ENCODE peak calls at places on chromosomes 4 and X, in eight cellular contexts. C is BE2C, T is tibial nerve, A is upper lobe of right lung, Y is cardiac muscle cell, Z is heart left ventricle, R is uterus, J is left ventricle myocardium inferior. S is an unnamed sample. For H3K4me1, the result is how much of the 10 kb centered on the place peaks cover.

GRCh38 chr4:1479454-1479853 is 73.2 kb upstream of the NKX1-1 start:
- DNase-seq in A (peak), T (peak), Z (peak), J (no peak), Y (no peak), R (peak), C (no peak), S (peak)

GRCh38 chr4:113043591-113043990 is 5.9 kb upstream of the ANK2 start:
- DNase-seq in R (no peak), A (no peak), Z (no peak), J (no peak), T (no peak), C (no peak), Y (no peak), S (no peak)

GRCh38 chr4:119300072-119300387 is 21.9 kb downstream of the FABP2 start:
- DNase-seq in A (peak), R (peak), Z (peak), T (no peak), C (peak), Y (peak), J (peak), S (peak)

GRCh38 chr4:144712775-144713174 is 66.8 kb downstream of the HHIP start:
- DNase-seq in C (no peak), R (no peak), Z (no peak), Y (no peak), A (no peak), T (no peak), J (no peak), S (no peak)

GRCh38 chrX:109902665-109903064 is 100.2 kb upstream of the TMEM164 start:
- DNase-seq in J (no peak), C (no peak), R (no peak), T (no peak), Y (no peak), A (no peak), Z (no peak), S (no peak)

GRCh38 chr4:119752936-119753335 is 124.3 kb upstream of the PDE5A start:
- DNase-seq in Z (no peak), C (no peak), A (no peak), T (no peak), J (no peak), Y (no peak), R (no peak), S (no peak)

GRCh38 chr4:139887962-139888735 is 222.5 kb downstream of the MGST2 start:
- DNase-seq in C (peak), R (no peak), A (peak), Y (no peak), T (no peak), Z (no peak), J (no peak), S (no peak)

GRCh38 chr4:185839204-185839712 is 27.3 kb upstream of the SORBS2 start:
- DNase-seq in Z (peak), A (no peak), R (peak), T (no peak), J (peak), Y (peak), C (no peak), S (peak)

GRCh38 chr4:173237152-173237551 is 68.5 kb downstream of the GALNT7 start:
- DNase-seq in T (no peak), Y (no peak), A (no peak), Z (no peak), R (no peak), J (no peak), C (no peak), S (no peak)

GRCh38 chr4:118849867-118850812 is 14.2 kb upstream of the SEC24D start:
- DNase-seq in A (no peak), J (no peak), Z (no peak), T (no peak), R (no peak), Y (no peak), C (no peak), S (no peak)

GRCh38 chrX:42096262-42096939 is 173.0 kb upstream of the CASK start:
- DNase-seq in J (no peak), Z (no peak), T (no peak), C (no peak), R (no peak), A (peak), Y (no peak), S (no peak)

GRCh38 chrX:39877919-39878318 is 219.8 kb downstream of the BCOR start:
- DNase-seq in T (no peak), Y (no peak), Z (no peak), A (no peak), C (no peak), R (no peak), J (no peak), S (no peak)

GRCh38 chr4:16752150-16752549 is 146.3 kb downstream of the LDB2 start:
- DNase-seq in C (no peak), A (no peak), Z (no peak), J (no peak), T (no peak), R (no peak), Y (no peak), S (no peak)

GRCh38 chr4:130640583-130640982 is 1544.6 kb downstream of the C4orf33 start:
- DNase-seq in A (no peak), J (no peak), T (no peak), C (no peak), R (no peak), Z (no peak), Y (no peak), S (no peak)

GRCh38 chrX:53714580-53715335 is 28.2 kb upstream of the HUWE1 start:
- DNase-seq in T (no peak), J (no peak), Y (no peak), Z (no peak), C (no peak), A (peak), R (no peak), S (no peak)

GRCh38 chr4:38674206-38675144 is 10.5 kb downstream of the KLF3 start:
- DNase-seq in Y (peak), J (no peak), T (no peak), Z (no peak), A (no peak), R (no peak), C (no peak), S (no peak)

GRCh38 chr4:22869235-22869634 is 176.5 kb downstream of the GBA3 start:
- DNase-seq in C (no peak), R (no peak), Y (no peak), Z (no peak), T (no peak), J (no peak), A (no peak), S (no peak)

GRCh38 chr4:141210168-141210567 is 10.5 kb upstream of the ZNF330 start:
- DNase-seq in J (no peak), C (no peak), R (no peak), T (no peak), Y (no peak), Z (no peak), A (no peak), S (no peak)

GRCh38 chr4:57102050-57102564 is 8.1 kb downstream of the IGFBP7 start:
- DNase-seq in T (peak), Y (peak), J (peak), A (no peak), Z (no peak), C (peak), R (peak), S (peak)

GRCh38 chr4:94650129-94650495 is 107.6 kb upstream of the BMPR1B start:
- DNase-seq in T (no peak), R (no peak), J (no peak), Y (no peak), A (no peak), Z (no peak), C (no peak), S (no peak)

GRCh38 chrX:115949900-115950822 is 220.4 kb upstream of the AGTR2 start:
- DNase-seq in T (no peak), Z (no peak), C (peak), A (no peak), Y (no peak), R (peak), J (no peak), S (peak)

GRCh38 chr4:156778606-156779005 is 193.0 kb downstream of the PDGFC start:
- DNase-seq in R (no peak), J (no peak), A (no peak), T (no peak), Y (no peak), C (no peak), Z (no peak), S (no peak)

GRCh38 chr4:32061916-32062315 is 1341.7 kb downstream of the PCDH7 start:
- DNase-seq in A (no peak), R (no peak), C (no peak), Y (no peak), T (no peak), J (no peak), Z (peak), S (no peak)

GRCh38 chr4:154189346-154189745 is 302.3 kb downstream of the DCHS2 start:
- DNase-seq in J (no peak), Y (no peak), R (no peak), T (no peak), Z (no peak), A (no peak), C (no peak), S (no peak)

GRCh38 chr4:157075401-157075800 is 549 bp upstream of the GLRB start:
- DNase-seq in C (no peak), R (no peak), Z (no peak), A (no peak), J (no peak), Y (no peak), T (no peak), S (no peak)

GRCh38 chrX:53253293-53254020 is 27.9 kb downstream of the IQSEC2 start:
- DNase-seq in T (no peak), Y (no peak), Z (no peak), J (no peak), C (no peak), A (no peak), R (no peak), S (no peak)

GRCh38 chrX:13120017-13120416 is 75.6 kb upstream of the FAM9C start:
- DNase-seq in C (no peak), Z (no peak), Y (peak), R (no peak), J (no peak), T (no peak), A (no peak), S (no peak)

GRCh38 chr4:29081230-29081955 is 1638.8 kb upstream of the PCDH7 start:
- DNase-seq in C (no peak), J (no peak), A (no peak), Z (no peak), R (no peak), Y (no peak), T (no peak), S (no peak)

GRCh38 chr4:142721187-142721586 is 124.9 kb downstream of the INPP4B start:
- DNase-seq in Y (no peak), R (no peak), Z (no peak), J (no peak), C (no peak), A (no peak), T (no peak), S (no peak)

GRCh38 chr4:105257817-105258495 is 111.3 kb downstream of the TET2 start:
- DNase-seq in T (no peak), Y (no peak), R (no peak), C (no peak), Z (no peak), J (no peak), A (no peak), S (no peak)

GRCh38 chrX:33183366-33183765 is 28.0 kb downstream of the DMD start:
- DNase-seq in T (no peak), C (peak), A (no peak), R (peak), J (peak), Y (peak), Z (no peak), S (peak)

GRCh38 chr4:3673716-3674478 is 92.3 kb upstream of the ADRA2C start:
- DNase-seq in C (no peak), Z (peak), R (no peak), T (no peak), Y (no peak), A (peak), J (no peak), S (peak)

GRCh38 chrX:37594755-37595382 is 23.4 kb downstream of the LANCL3 start:
- DNase-seq in A (no peak), R (no peak), Y (no peak), Z (no peak), T (no peak), J (no peak), C (no peak), S (no peak)

GRCh38 chr4:113790478-113790877 is 28.9 kb upstream of the CAMK2D start:
- DNase-seq in Y (no peak), J (no peak), A (no peak), Z (no peak), T (no peak), C (no peak), R (no peak), S (no peak)

GRCh38 chr4:637536-637935 is 12.2 kb downstream of the PDE6B start:
- DNase-seq in J (no peak), T (no peak), Z (peak), C (no peak), Y (no peak), A (no peak), R (no peak), S (peak)

GRCh38 chrX:9816094-9816700 is 30.0 kb downstream of the SHROOM2 start:
- DNase-seq in J (no peak), Z (no peak), A (no peak), C (no peak), T (no peak), R (no peak), Y (no peak), S (no peak)

GRCh38 chr4:74456056-74456744 is 11.3 kb downstream of the AREG start:
- DNase-seq in T (no peak), Z (no peak), J (no peak), A (no peak), R (no peak), Y (no peak), C (no peak), S (no peak)

GRCh38 chrX:103464071-103464773 is 55.1 kb downstream of the RAB40A start:
- DNase-seq in T (peak), Y (peak), C (peak), J (no peak), R (no peak), Z (no peak), A (no peak), S (no peak)
- TF ChIP-seq CTCF in T (peak), Y (peak), C (peak), J (peak), R (peak), Z (no peak), A (peak), S (peak)

DNA sequence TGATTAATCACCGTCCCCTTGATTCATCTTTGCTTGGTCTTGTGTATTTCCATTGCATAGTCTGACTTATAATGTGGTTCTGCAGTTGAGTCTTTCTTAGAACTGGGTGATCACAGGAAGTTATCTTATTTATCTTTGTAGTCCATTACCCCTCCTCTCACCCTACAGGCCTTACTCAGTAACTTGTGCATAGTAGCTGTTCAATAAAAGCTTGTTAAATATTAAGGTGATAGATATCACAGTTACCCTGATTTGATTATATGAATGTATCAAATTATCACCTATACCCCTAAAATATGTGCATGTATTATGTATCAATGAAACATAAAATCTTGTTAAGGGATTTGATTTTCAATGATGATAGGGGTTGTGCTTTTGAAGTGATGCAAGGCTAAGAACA is 132.5 kb upstream of the LIMCH1 start:
- DNase-seq in J (no peak), Y (no peak), Z (no peak), T (no peak), A (no peak), C (no peak), R (no peak), S (no peak)
- H3K4me1 ChIP-seq in J (under half), Y (under half), Z (under half), T (under half), A (under half), C (under half), R (under half), S (under half)

GRCh38 chrX:147377728-147378127 is 534.0 kb upstream of the FMR1 start:
- DNase-seq in Z (no peak), C (no peak), Y (no peak), T (no peak), A (no peak), J (no peak), R (no peak), S (no peak)
- TF ChIP-seq CTCF in Z (no peak), C (no peak), Y (no peak), T (no peak), A (no peak), J (no peak), R (no peak), S (no peak)

GRCh38 chrX:44157858-44158257 is 184.7 kb upstream of the NDP start:
- DNase-seq in Y (no peak), A (no peak), T (no peak), Z (no peak), J (no peak), C (no peak), R (no peak), S (no peak)
- H3K4me1 ChIP-seq in Y (under half), A (under half), T (under half), Z (under half), J (under half), C (under half), R (under half), S (under half)

DNA sequence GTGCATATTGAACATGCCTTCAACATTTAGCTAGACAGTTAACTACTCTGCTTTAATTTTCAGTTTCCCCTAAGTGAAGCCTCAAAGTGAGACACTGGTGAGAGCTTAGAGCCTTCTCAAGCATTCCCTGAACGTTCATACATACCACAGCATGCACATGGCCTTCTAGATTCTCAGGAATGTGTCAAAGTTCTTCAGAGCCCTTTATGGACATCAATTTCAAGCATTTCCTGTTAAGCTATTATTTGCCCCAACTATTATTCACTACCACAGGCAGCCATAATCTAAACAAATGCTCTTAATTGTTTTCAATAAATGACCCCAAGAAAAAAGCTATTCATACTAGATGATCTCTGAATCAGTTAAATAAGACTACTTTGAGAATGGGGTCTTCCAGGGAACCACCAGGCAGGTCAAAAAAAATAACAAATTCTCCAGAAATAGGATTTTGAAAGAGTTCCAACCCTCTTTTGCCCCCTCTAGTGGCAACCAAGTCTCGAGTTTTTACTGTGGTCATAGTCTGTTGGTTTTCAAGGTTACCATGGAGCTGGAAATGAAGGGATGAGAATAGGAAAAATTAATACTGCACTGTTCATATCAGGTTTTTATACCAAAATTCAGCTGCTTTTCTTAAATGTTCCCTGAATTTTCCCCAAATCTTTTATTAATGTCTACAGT is 235.4 kb downstream of the RAB28 start:
- DNase-seq in C (no peak), Z (no peak), A (no peak), J (no peak), Y (no peak), T (no peak), R (no peak), S (no peak)
- TF ChIP-seq CTCF in C (peak), Z (peak), A (no peak), J (peak), Y (peak), T (no peak), R (no peak), S (no peak)

DNA sequence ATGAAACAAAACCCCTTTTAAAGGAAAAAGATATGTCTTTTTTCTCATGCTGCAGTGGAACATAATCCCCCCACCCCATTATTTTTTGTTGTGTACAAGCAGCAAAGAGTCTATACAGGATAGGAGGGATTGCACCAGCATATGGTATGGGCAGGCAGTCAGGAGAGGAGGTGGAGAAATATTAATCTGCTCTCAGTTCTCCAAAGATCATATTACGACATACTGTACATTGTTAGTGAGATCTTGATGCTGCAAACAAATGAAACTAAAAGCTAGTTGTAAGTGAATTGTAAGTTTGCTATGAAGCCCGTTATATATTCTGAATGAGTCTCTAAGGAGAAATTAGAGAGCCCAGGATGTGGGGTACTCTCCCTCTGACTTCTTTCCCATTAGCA is 75.3 kb downstream of the RAPGEF2 start:
- DNase-seq in Z (no peak), C (no peak), R (no peak), T (no peak), Y (no peak), A (no peak), J (no peak), S (no peak)
- H3K4me1 ChIP-seq in Z (half or more), C (under half), R (under half), T (under half), Y (half or more), A (half or more), J (half or more), S (under half)

DNA sequence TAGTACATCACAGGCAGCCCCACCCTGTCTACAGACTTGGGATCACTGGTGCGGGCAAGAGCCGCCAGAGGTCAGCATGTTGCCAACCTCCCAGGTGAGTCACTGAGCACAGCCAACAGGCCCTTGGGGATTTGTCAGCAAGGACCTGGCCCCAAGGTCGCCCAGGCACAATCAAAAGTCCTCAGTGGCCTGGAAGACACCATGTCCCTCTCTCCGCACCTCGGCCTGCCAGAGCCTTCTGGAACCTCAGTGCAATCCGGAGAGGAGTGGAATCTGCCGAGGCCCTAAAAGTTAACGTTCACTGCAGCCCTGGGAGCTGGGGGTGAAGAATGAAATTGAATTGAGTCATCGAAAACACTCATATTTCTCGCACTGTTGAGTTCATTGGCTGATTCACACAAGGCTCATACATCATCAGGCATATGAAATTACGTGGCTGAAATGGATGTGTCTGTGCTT is 74.3 kb downstream of the WFS1 start:
- DNase-seq in T (no peak), A (no peak), Y (no peak), R (no peak), Z (peak), J (no peak), C (no peak), S (peak)
- TF ChIP-seq CTCF in T (no peak), A (no peak), Y (no peak), R (peak), Z (no peak), J (no peak), C (peak), S (no peak)

GRCh38 chrX:48003367-48003757 is 427 bp downstream of the ZNF182 start:
- DNase-seq in C (no peak), J (no peak), R (no peak), Y (no peak), Z (no peak), T (no peak), A (peak), S (peak)

GRCh38 chrX:48003758-48004457 is at the start of gene ZNF182:
- DNase-seq in Y (peak), A (peak), T (peak), J (peak), R (peak), Z (peak), C (peak), S (peak)

GRCh38 chrX:48002929-48003328 is 860 bp downstream of the ZNF182 start:
- DNase-seq in T (no peak), A (no peak), C (no peak), Z (no peak), Y (no peak), J (no peak), R (no peak), S (no peak)
- H3K4me1 ChIP-seq in T (under half), A (under half), C (under half), Z (under half), Y (under half), J (under half), R (under half), S (under half)

GRCh38 chr4:42306221-42307109 is 90.8 kb upstream of the SHISA3 start:
- DNase-seq in A (no peak), C (peak), J (peak), R (no peak), Z (no peak), Y (no peak), T (no peak), S (no peak)

GRCh38 chr4:42302348-42302747 is 94.9 kb upstream of the SHISA3 start:
- DNase-seq in T (no peak), Y (peak), J (no peak), C (peak), Z (no peak), A (no peak), R (no peak), S (no peak)
- TF ChIP-seq CTCF in T (no peak), Y (peak), J (peak), C (peak), Z (peak), A (no peak), R (no peak), S (peak)

GRCh38 chr4:40856836-40857362 is 107.1 kb downstream of the NSUN7 start:
- DNase-seq in Y (peak), T (peak), R (peak), A (peak), J (peak), Z (peak), C (peak), S (peak)
- H3K4me1 ChIP-seq in Y (under half), T (under half), R (under half), A (under half), J (under half), Z (under half), C (under half), S (under half)

S was measured in kidney.